ENCODE peak calls at places on chromosomes 6 and 20, in eight cellular contexts. B is HCT116; L is KG1; R is neural crest cell; V is stimulated activated CD8-positive, alpha-beta memory T cell treated with anti-CD3 and anti-CD28 coated beads, Interleukin-4, amount 100 ng/mL, for 24 hours; C is NAMALWA; W is cardiac muscle cell; Q is activated naive CD4-positive, alpha-beta T cell. K is an unnamed sample.

GRCh38 chr20:40939667-40940066 is 89.0 kb upstream of the TOP1 start:
- DNase-seq in V (no peak), C (no peak), B (no peak), R (no peak), W (no peak), L (no peak), Q (no peak), K (no peak)

GRCh38 chr6:18216411-18216810 is 47.9 kb downstream of the DEK start:
- DNase-seq in C (no peak), W (no peak), L (no peak), B (no peak), R (no peak), Q (no peak), V (no peak), K (no peak)

GRCh38 chr6:159978291-159979135 is 9.6 kb downstream of the IGF2R start:
- DNase-seq in V (peak; percentile 30), R (no peak), W (no peak), C (peak; percentile 60), Q (no peak), L (no peak), B (no peak), K (peak; percentile 24)

GRCh38 chr6:57172136-57173055 is at the start of gene BAG2:
- DNase-seq in L (peak; percentile 92), Q (peak; percentile 59), V (peak; percentile 89), W (peak; percentile 95), R (peak; percentile 77), C (peak; percentile 96), B (peak; percentile 74), K (peak; percentile 57)

GRCh38 chr6:167495506-167496391 is 170.9 kb downstream of the TTLL2 start:
- DNase-seq in W (no peak), L (no peak), B (no peak), Q (no peak), R (no peak), V (no peak), C (no peak), K (peak; percentile 10)

GRCh38 chr6:82040405-82041221 is 206.9 kb downstream of the IBTK start:
- DNase-seq in L (peak; percentile 30), C (peak; percentile 61), Q (no peak), V (no peak), B (peak; percentile 42), W (peak; percentile 67), R (peak; percentile 43), K (peak; percentile 61)

GRCh38 chr6:37791156-37791919 is 28.2 kb upstream of the ZFAND3 start:
- DNase-seq in V (peak; percentile 81), Q (peak; percentile 61), L (peak; percentile 26), C (peak; percentile 76), B (peak; percentile 93), W (peak; percentile 89), R (peak; percentile 82), K (peak; percentile 96)

GRCh38 chr6:17167327-17167979 is 65.6 kb downstream of the STMND1 start:
- DNase-seq in Q (no peak), V (no peak), R (peak; percentile 52), C (peak; percentile 10), B (peak; percentile 84), W (peak; percentile 80), L (no peak), K (peak; percentile 1)

GRCh38 chr20:63067266-63067635 is 60.5 kb upstream of the BHLHE23 start:
- DNase-seq in B (no peak), C (no peak), Q (no peak), L (no peak), W (no peak), V (no peak), R (no peak), K (no peak)

GRCh38 chr20:43977252-43977651 is 62.6 kb downstream of the TOX2 start:
- DNase-seq in R (no peak), V (no peak), B (no peak), L (no peak), C (no peak), W (no peak), Q (no peak), K (no peak)

GRCh38 chr20:59673288-59673997 is 69.1 kb downstream of the PHACTR3 start:
- DNase-seq in R (no peak), L (no peak), C (no peak), Q (no peak), B (no peak), V (no peak), W (no peak), K (no peak)

K was measured in lung microvascular endothelial cell.